ENCODE peak calls at places on chromosomes 2 and 18, in four cellular contexts. E is cardiac fibroblast, B is cardiac muscle cell, Y is fibroblast of pulmonary artery. V is an unnamed sample.

GRCh38 chr2:11175293-11175795 is 20.1 kb downstream of the SLC66A3 start:
- DNase-seq in E (peak; percentile 67), B (no peak), Y (peak; percentile 70), V (no peak)

GRCh38 chr18:3634250-3634939 is 184.4 kb downstream of the TGIF1 start:
- DNase-seq in E (no peak), B (no peak), Y (no peak), V (no peak)

GRCh38 chr2:123808243-123808642 is 216.8 kb upstream of the CNTNAP5 start:
- DNase-seq in E (no peak), B (no peak), Y (no peak), V (peak; percentile 18)

GRCh38 chr18:56068030-56068671 is 480.2 kb upstream of the TCF4 start:
- DNase-seq in E (peak; percentile 72), B (no peak), Y (peak; percentile 20), V (no peak)

GRCh38 chr2:232482301-232483238 is 5.1 kb downstream of the ECEL1 start:
- DNase-seq in E (no peak), B (no peak), Y (no peak), V (peak; percentile 66)

GRCh38 chr2:121018136-121019057 is 266.6 kb downstream of the TFCP2L1 start:
- DNase-seq in E (peak; percentile 21), B (no peak), Y (peak; percentile 35), V (peak; percentile 89)

GRCh38 chr2:102504833-102505232 is 31.8 kb downstream of the SLC9A4 start:
- DNase-seq in E (no peak), B (no peak), Y (no peak), V (no peak)

GRCh38 chr2:108403494-108403893 is 25.7 kb downstream of the SULT1C4 start:
- DNase-seq in E (peak; percentile 42), B (no peak), Y (peak; percentile 26), V (no peak)

GRCh38 chr18:75478996-75479870 is 51.7 kb upstream of the SMIM21 start:
- DNase-seq in E (peak; percentile 73), B (peak; percentile 64), Y (peak; percentile 75), V (no peak)

GRCh38 chr2:68320118-68320641 is 431 bp upstream of the CNRIP1 start:
- DNase-seq in E (no peak), B (peak; percentile 58), Y (no peak), V (no peak)

GRCh38 chr2:74415762-74416395 is 5.5 kb downstream of the C2orf81 start:
- DNase-seq in E (no peak), B (no peak), Y (no peak), V (peak; percentile 74)

GRCh38 chr2:133574620-133575019 is 6.4 kb upstream of the NCKAP5 start:
- DNase-seq in E (no peak), B (no peak), Y (no peak), V (no peak)

GRCh38 chr2:230798769-230799399 is 65.9 kb upstream of the ITM2C start:
- DNase-seq in E (peak; percentile 73), B (peak; percentile 58), Y (peak; percentile 76), V (no peak)

GRCh38 chr2:24739355-24740025 is 53.7 kb downstream of the PTRHD1 start:
- DNase-seq in E (peak; percentile 52), B (no peak), Y (no peak), V (no peak)

GRCh38 chr2:100059638-100060037 is 82.8 kb downstream of the AFF3 start:
- DNase-seq in E (no peak), B (no peak), Y (no peak), V (no peak)

GRCh38 chr2:206423147-206423546 is 20.2 kb upstream of the ADAM23 start:
- DNase-seq in E (peak; percentile 17), B (no peak), Y (peak; percentile 49), V (no peak)

GRCh38 chr2:31234690-31235503 is 945 bp downstream of the EHD3 start:
- DNase-seq in E (no peak), B (no peak), Y (no peak), V (peak; percentile 72)

DNA sequence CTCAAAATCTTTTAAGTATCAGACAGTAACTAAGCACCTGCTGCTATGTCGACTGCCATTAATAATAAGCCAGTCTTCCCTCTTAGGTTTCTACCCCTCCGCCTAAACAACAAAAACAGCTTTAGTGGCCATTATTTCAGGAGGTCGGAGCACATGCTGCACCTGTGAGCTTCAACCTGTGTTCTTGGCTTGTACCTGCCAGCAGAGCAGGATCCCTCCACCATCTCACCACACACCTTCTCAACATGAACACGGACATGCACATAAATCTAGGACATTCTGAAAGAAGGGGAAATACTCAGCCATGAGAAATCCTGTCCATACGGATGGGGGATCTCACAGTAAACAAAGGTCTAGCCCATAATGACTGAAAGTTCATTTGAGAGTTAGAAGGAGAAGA is 3.7 kb downstream of the CYB5A start:
- DNase-seq in E (no peak), B (no peak), Y (no peak), V (no peak)
- H3K4me3 ChIP-seq in E (no peak overlapping the region), B (no peak overlapping the region), Y (no peak overlapping the region), V (peak overlapping the region; percentile 96)

DNA sequence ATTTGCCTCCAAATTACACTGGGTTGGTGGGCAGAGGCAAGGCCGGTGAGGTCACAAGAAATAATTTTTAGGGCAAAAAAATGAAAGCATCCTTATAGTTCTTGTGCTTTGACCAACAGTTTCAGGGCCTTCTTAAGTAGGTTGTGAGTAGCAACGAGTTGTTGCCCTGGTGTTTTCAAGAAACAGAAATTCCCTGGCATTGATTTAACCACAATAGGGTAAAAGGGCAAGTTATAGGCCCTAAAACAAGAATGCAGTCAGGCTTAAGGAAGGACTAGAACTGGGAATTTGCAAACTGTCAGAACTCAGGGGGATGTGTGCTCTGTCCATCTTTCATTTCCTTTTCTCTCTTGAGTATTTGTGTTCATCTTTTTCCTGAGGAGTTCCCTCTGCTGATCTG is 46.1 kb upstream of the STPG4 start:
- DNase-seq in E (peak; percentile 45), B (no peak), Y (peak; percentile 52), V (no peak)
- H3K4me3 ChIP-seq in E (no peak overlapping the region), B (no peak overlapping the region), Y (no peak overlapping the region), V (no peak overlapping the region)

GRCh38 chr18:30860741-30861140 is 181.8 kb downstream of the DSC3 start:
- DNase-seq in E (no peak), B (no peak), Y (no peak), V (no peak)
- H3K4me3 ChIP-seq in E (no peak overlapping the region), B (no peak overlapping the region), Y (no peak overlapping the region), V (no peak overlapping the region)

GRCh38 chr2:187482796-187483195 is 34.7 kb upstream of the CALCRL start:
- DNase-seq in E (no peak), B (no peak), Y (no peak), V (no peak)

GRCh38 chr2:187475499-187476248 is 27.6 kb upstream of the CALCRL start:
- DNase-seq in E (no peak), B (no peak), Y (no peak), V (no peak)

GRCh38 chr2:187481543-187481942 is 33.5 kb upstream of the CALCRL start:
- DNase-seq in E (no peak), B (no peak), Y (no peak), V (no peak)

GRCh38 chr2:187478719-187479118 is 30.7 kb upstream of the CALCRL start:
- DNase-seq in E (no peak), B (no peak), Y (no peak), V (no peak)

DNA sequence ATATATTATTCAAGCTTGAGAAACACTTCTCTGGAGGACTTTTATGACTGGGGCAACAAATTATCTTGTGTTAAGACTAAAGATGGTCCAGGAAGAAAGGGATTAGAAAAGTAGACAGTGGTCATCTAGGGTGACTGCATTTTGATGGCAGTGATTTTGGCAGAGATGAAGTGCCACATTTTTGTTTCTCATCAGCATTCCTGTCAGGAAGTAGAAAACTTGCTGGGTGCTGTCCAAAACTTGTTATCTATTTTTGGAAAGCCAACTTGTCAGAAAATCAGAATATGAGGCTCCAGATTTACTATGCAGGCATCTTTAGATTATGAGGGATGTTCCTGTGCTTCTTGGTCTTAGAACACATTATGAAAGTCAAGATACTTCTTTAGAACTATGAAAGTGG is 29.0 kb upstream of the CALCRL start:
- DNase-seq in E (no peak), B (no peak), Y (no peak), V (no peak)
- H3K4me3 ChIP-seq in E (no peak overlapping the region), B (no peak overlapping the region), Y (no peak overlapping the region), V (no peak overlapping the region)

DNA sequence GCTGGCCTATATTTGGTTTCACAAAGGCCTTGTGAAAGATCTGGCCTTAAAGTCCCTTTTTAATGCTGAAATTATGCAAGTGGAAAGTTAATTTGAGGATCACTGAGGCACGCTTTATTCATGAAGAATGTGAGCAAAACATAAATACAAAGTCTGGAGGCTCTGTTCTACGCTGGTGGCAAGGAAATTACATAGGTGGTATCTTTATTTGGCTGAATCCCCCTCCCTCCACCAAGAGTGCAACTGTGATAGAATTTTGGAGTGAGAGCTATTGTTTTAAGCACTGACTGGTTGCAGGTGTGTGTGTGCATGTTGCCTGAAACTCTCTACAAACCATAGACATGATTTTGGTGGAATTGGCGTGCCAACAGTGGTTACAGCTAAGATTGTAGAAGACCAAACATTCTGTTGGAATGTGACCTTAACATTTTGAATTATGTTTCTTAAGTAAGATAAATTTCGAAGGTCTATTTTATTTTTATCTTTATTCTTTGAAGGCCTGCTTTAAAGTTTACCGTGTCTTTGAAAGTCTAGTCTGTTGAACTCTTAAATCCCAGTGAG is 114.3 kb downstream of the SPTBN1 start:
- DNase-seq in E (no peak), B (no peak), Y (no peak), V (no peak)
- H3K4me3 ChIP-seq in E (no peak overlapping the region), B (no peak overlapping the region), Y (no peak overlapping the region), V (no peak overlapping the region)